ENCODE peak calls at places on chromosomes 4 and X, in six cellular contexts. R is GM23338, D is mammary epithelial cell, A is MM.1S, F is fibroblast of lung, J is PC-3. W is an unnamed sample.

GRCh38 chr4:99087887-99088484 is 602 bp downstream of the ADH5 start:
- DNase-seq in R (peak; percentile 57), D (peak; percentile 66), A (peak; percentile 21), F (peak; percentile 94), J (peak; percentile 34), W (no peak)

GRCh38 chr4:186144180-186144579 is 39.7 kb downstream of the FAM149A start:
- DNase-seq in R (peak; percentile 53), D (peak; percentile 29), A (peak; percentile 61), F (peak; percentile 48), J (peak; percentile 16), W (no peak)

GRCh38 chrX:41085883-41086626 is 810 bp downstream of the USP9X start:
- DNase-seq in R (peak; percentile 49), D (peak; percentile 56), A (peak; percentile 46), F (peak; percentile 39), J (peak; percentile 51), W (peak; percentile 24)

GRCh38 chr4:165560941-165561340 is 182.1 kb downstream of the CPE start:
- DNase-seq in R (no peak), D (no peak), A (no peak), F (no peak), J (no peak), W (no peak)

GRCh38 chrX:154452823-154453222 is 5.3 kb upstream of the PLXNA3 start:
- DNase-seq in R (no peak), D (no peak), A (no peak), F (no peak), J (no peak), W (no peak)

GRCh38 chr4:106986486-106986885 is 49.6 kb downstream of the DKK2 start:
- DNase-seq in R (no peak), D (peak; percentile 4), A (no peak), F (peak; percentile 53), J (no peak), W (no peak)

GRCh38 chrX:55057691-55058249 is 17.1 kb upstream of the PAGE2B start:
- DNase-seq in R (peak; percentile 44), D (peak; percentile 9), A (peak; percentile 40), F (peak; percentile 46), J (peak; percentile 61), W (peak; percentile 12)

GRCh38 chr4:92045718-92046117 is 258.0 kb upstream of the GRID2 start:
- DNase-seq in R (no peak), D (no peak), A (no peak), F (no peak), J (no peak), W (no peak)

GRCh38 chr4:101400096-101400495 is 52.8 kb upstream of the PPP3CA start:
- DNase-seq in R (no peak), D (peak; percentile 39), A (no peak), F (no peak), J (peak; percentile 82), W (no peak)

GRCh38 chr4:5912614-5913019 is 19.7 kb upstream of the CRMP1 start:
- DNase-seq in R (peak; percentile 54), D (peak; percentile 76), A (no peak), F (no peak), J (no peak), W (no peak)

GRCh38 chrX:108699368-108699767 is 37.0 kb downstream of the IRS4 start:
- DNase-seq in R (peak; percentile 49), D (peak; percentile 19), A (peak; percentile 58), F (peak; percentile 35), J (peak; percentile 66), W (no peak)

GRCh38 chr4:186957952-186958555 is 234.4 kb upstream of the FAT1 start:
- DNase-seq in R (no peak), D (peak; percentile 64), A (no peak), F (no peak), J (no peak), W (no peak)

GRCh38 chrX:10199212-10199611 is 42.4 kb downstream of the CLCN4 start:
- DNase-seq in R (no peak), D (no peak), A (no peak), F (peak; percentile 60), J (no peak), W (no peak)

GRCh38 chrX:149903889-149904748 is 23.1 kb downstream of the MAGEA8 start:
- DNase-seq in R (peak; percentile 21), D (no peak), A (peak; percentile 28), F (peak; percentile 9), J (no peak), W (no peak)

GRCh38 chrX:86805241-86805640 is 657.0 kb downstream of the DACH2 start:
- DNase-seq in R (peak; percentile 51), D (no peak), A (no peak), F (no peak), J (no peak), W (no peak)

GRCh38 chr4:78542373-78542772 is 9.2 kb upstream of the ANXA3 start:
- DNase-seq in R (no peak), D (peak; percentile 68), A (no peak), F (peak; percentile 62), J (peak; percentile 85), W (no peak)

GRCh38 chr4:15544196-15544730 is 74.6 kb downstream of the CC2D2A start:
- DNase-seq in R (peak; percentile 4), D (no peak), A (no peak), F (no peak), J (no peak), W (no peak)

GRCh38 chr4:147109800-147110199 is 164.1 kb upstream of the TTC29 start:
- DNase-seq in R (no peak), D (no peak), A (no peak), F (no peak), J (no peak), W (no peak)

GRCh38 chr4:129094347-129094746 is 1.0 kb upstream of the SCLT1 start:
- DNase-seq in R (no peak), D (no peak), A (peak; percentile 11), F (no peak), J (no peak), W (no peak)

GRCh38 chrX:23003121-23003520 is 3.4 kb downstream of the DDX53 start:
- DNase-seq in R (no peak), D (no peak), A (no peak), F (peak; percentile 47), J (peak; percentile 20), W (no peak)

GRCh38 chr4:157897971-157898370 is 274.9 kb downstream of the GASK1B start:
- DNase-seq in R (no peak), D (no peak), A (no peak), F (no peak), J (no peak), W (no peak)

GRCh38 chr4:48588230-48588943 is 98.3 kb downstream of the ZAR1 start:
- DNase-seq in R (no peak), D (no peak), A (no peak), F (no peak), J (peak; percentile 2), W (no peak)

GRCh38 chr4:113278324-113278934 is 229.0 kb downstream of the ANK2 start:
- DNase-seq in R (peak; percentile 93), D (peak; percentile 55), A (peak; percentile 63), F (peak; percentile 85), J (peak; percentile 74), W (peak; percentile 38)

GRCh38 chr4:87511500-87511899 is 17.7 kb downstream of the SPARCL1 start:
- DNase-seq in R (no peak), D (no peak), A (no peak), F (no peak), J (no peak), W (no peak)

GRCh38 chr4:169270810-169271691 is at the start of gene SH3RF1:
- DNase-seq in R (peak; percentile 75), D (peak; percentile 90), A (peak; percentile 74), F (peak; percentile 85), J (peak; percentile 83), W (peak; percentile 60)
- TF ChIP-seq EZH2 in R (no peak), D (no peak), A (no peak), F (no peak), J (no peak), W (no peak)

DNA sequence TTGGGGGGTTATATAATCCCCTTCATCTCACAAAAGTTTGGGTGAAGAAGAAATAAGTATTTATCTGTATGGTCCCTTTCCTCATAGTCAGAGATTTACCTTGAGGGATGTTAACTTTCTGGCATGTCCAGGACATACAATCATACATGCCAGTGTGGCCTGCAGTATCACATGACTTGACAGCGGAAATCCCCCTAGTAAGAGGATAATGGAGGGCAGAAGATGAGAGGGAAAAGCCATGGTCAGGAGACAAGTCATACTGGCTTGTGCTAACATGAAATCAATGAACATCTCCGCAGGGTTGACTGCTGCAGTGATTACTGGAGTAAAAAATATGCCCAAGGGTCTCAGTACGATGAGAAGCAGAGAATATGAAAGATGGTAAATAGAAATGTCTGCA is 1385.7 kb upstream of the ADGRL3 start:
- DNase-seq in R (no peak), D (no peak), A (no peak), F (no peak), J (no peak), W (no peak)
- H2AFZ ChIP-seq in R (no peak overlapping the region), D (no peak overlapping the region), A (no peak overlapping the region), F (no peak overlapping the region), J (peak overlapping the region; percentile 28), W (no peak overlapping the region)

GRCh38 chrX:110413727-110414124 is 55.1 kb downstream of the RTL9 start:
- DNase-seq in R (no peak), D (no peak), A (no peak), F (no peak), J (no peak), W (no peak)
- TF ChIP-seq CTCF in R (no peak), D (no peak), A (no peak), F (no peak), J (no peak), W (no peak)

DNA sequence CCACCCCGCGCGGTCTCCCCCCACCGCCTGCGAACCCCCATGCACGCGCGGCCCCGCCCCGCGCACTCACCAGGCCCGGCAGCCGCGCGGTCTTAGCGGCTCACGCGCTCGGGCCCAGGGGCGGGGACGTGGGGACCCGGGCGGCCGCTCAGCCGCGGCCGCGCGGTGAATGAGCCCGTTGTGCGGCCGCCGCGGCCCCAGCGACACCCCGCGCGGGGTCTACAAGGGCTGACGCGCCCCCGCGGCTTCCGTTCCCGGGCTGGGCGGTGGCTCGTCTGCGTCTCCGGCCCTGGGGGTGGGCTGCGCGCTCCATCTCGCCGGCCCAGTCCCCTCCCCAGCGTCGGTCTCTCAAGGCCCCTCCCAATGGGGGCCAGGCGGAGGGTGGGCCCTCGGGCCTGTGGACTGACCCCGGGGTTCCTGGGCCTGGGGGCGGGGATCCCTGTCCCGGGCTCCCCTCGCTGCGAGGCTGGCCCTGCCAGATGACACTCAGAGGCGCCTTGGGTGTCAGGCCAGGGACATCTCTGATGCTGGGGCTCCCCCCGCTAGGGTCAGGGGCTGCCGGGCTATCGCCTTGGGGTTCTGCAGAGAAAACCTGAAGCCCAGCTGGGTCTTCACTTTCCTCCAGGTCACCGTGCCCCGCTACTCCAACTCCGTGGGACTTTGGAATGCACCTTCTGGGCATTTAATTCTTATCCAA is 4.3 kb upstream of the SLC26A1 start:
- DNase-seq in R (peak; percentile 55), D (no peak), A (no peak), F (no peak), J (peak; percentile 12), W (no peak)
- TF ChIP-seq EZH2 in R (peak; percentile 56), D (no peak), A (no peak), F (peak; percentile 61), J (no peak), W (no peak)